ENCODE peak calls at places on chromosome 11, in nine cellular contexts. C is SJSA1, Y is GM12865, U is astrocyte of the spinal cord, D is left lung, X is NB4, N is upper lobe of right lung, S is brain microvascular endothelial cell, J is SK-N-MC. B is an unnamed sample.

GRCh38 chr11:66363805-66364535 is 7.6 kb downstream of the SLC29A2 start:
- DNase-seq in D (no peak), Y (peak; percentile 68), J (no peak), X (peak; percentile 77), N (peak; percentile 81), S (no peak), U (no peak), C (peak; percentile 79), B (peak; percentile 83)

GRCh38 chr11:28106351-28107043 is 1.5 kb downstream of the KIF18A start:
- DNase-seq in D (no peak), S (no peak), C (no peak), U (no peak), Y (no peak), N (no peak), J (no peak), X (no peak), B (no peak)

GRCh38 chr11:64206457-64207246 is at the start of gene FERMT3:
- DNase-seq in Y (peak; percentile 84), U (no peak), N (peak; percentile 88), J (no peak), S (no peak), X (peak; percentile 99), D (peak; percentile 85), C (no peak), B (no peak)

GRCh38 chr11:66882540-66882939 is 25.7 kb downstream of the LRFN4 start:
- DNase-seq in C (no peak), Y (no peak), D (no peak), J (no peak), U (no peak), X (no peak), N (no peak), S (no peak), B (no peak)

GRCh38 chr11:8267831-8268529 is 4.3 kb upstream of the LMO1 start:
- DNase-seq in N (peak; percentile 63), C (peak; percentile 12), D (no peak), U (no peak), X (no peak), S (no peak), Y (no peak), J (no peak), B (no peak)

GRCh38 chr11:47550288-47551052 is 2.5 kb downstream of the CELF1 start:
- DNase-seq in D (no peak), S (no peak), U (no peak), C (no peak), Y (no peak), X (peak; percentile 20), N (no peak), J (no peak), B (no peak)

GRCh38 chr11:124214027-124214426 is 26.9 kb upstream of the OR8G1 start:
- DNase-seq in U (no peak), C (no peak), N (no peak), J (no peak), S (no peak), Y (no peak), D (no peak), X (no peak), B (no peak)

GRCh38 chr11:94152678-94153065 is 24.0 kb downstream of the PANX1 start:
- DNase-seq in N (no peak), Y (no peak), C (no peak), S (no peak), U (no peak), J (no peak), D (no peak), X (no peak), B (no peak)

GRCh38 chr11:12284321-12285050 is 92.9 kb upstream of the PARVA start:
- DNase-seq in X (peak; percentile 14), Y (no peak), U (peak; percentile 89), C (peak; percentile 56), N (no peak), S (peak; percentile 62), J (no peak), D (no peak), B (no peak)

GRCh38 chr11:77107950-77108349 is 5.3 kb downstream of the OMP start:
- DNase-seq in C (peak; percentile 83), S (peak; percentile 91), Y (no peak), N (peak; percentile 73), X (no peak), J (no peak), U (peak; percentile 92), D (peak; percentile 72), B (no peak)

GRCh38 chr11:12162652-12163051 is 52.3 kb downstream of the MICAL2 start:
- DNase-seq in D (no peak), J (no peak), N (no peak), C (no peak), X (no peak), U (no peak), S (no peak), Y (peak; percentile 31), B (no peak)

GRCh38 chr11:105667441-105667840 is 57.6 kb downstream of the GRIA4 start:
- DNase-seq in C (no peak), Y (no peak), X (no peak), J (no peak), U (no peak), N (no peak), D (no peak), S (no peak), B (no peak)

GRCh38 chr11:86151188-86152005 is 82.5 kb upstream of the PICALM start:
- DNase-seq in J (no peak), C (peak; percentile 46), X (peak; percentile 76), U (peak; percentile 75), N (no peak), Y (peak; percentile 26), S (no peak), D (peak; percentile 42), B (no peak)

DNA sequence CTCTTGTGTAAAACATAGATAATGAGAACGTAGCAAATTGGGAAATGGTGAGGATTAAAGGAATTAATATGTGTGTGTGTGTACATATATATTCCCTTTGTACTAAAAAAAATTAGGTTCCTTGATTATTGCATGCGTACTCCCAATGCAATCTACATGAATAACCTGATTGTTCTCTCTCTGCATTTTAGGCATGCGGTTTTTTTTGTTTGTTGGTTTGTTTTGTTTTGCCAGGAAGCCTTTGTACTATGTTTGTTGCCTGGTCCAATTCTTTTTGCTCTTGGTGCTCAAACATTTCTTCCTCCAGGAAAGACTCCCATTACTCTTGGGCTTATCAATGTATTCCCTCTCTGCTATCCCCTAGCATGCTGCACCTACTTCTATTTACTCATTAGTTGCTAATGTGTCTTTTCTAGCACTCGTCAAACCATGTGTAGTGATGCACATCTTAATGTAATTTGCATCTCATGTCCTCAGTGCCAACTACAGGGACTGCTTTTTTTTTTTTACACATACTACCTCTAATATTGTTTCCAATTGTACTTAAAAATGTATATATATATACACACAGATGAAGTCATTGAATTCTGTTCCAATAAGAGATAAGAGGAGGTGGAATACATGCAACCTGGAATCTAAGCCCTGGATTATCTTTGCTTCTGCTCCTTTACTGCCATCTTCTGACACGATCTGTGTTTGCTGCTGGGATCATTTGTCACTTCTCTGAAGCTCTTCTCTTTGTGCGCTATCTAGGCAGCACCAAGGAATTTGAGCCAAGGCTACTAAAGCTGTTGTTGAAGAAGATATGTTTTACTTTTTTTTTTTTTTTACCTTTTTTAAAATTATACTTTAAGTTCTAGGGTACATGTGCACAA is 197.2 kb upstream of the ANO3 start:
- DNase-seq in J (no peak), C (no peak), X (peak; percentile 4), N (no peak), S (peak; percentile 31), D (no peak), U (peak; percentile 14), Y (peak; percentile 36), B (no peak)
- H3K4me3 ChIP-seq in J (no peak overlapping the region), C (no peak overlapping the region), X (no peak overlapping the region), N (no peak overlapping the region), S (no peak overlapping the region), D (no peak overlapping the region), U (no peak overlapping the region), Y (no peak overlapping the region), B (no peak overlapping the region)

GRCh38 chr11:125886997-125887372 is 483 bp upstream of the HYLS1 start:
- DNase-seq in S (peak; percentile 11), C (peak; percentile 53), J (no peak), X (peak; percentile 89), D (peak; percentile 63), Y (peak; percentile 88), U (no peak), N (peak; percentile 76), B (no peak)

GRCh38 chr11:125892994-125893393 is 5.5 kb downstream of the HYLS1 start:
- DNase-seq in C (no peak), S (no peak), Y (no peak), D (no peak), J (no peak), U (no peak), N (no peak), X (no peak), B (no peak)

GRCh38 chr11:125887373-125888324 is at the start of gene HYLS1:
- DNase-seq in U (peak; percentile 99), J (no peak), N (peak; percentile 97), C (peak; percentile 92), X (peak; percentile 99), D (peak; percentile 96), Y (peak; percentile 99), S (peak; percentile 96), B (peak; percentile 81)

GRCh38 chr11:125892071-125892470 is 4.6 kb downstream of the HYLS1 start:
- DNase-seq in C (no peak), D (no peak), X (no peak), S (no peak), Y (no peak), N (no peak), U (peak; percentile 39), J (no peak), B (no peak)

DNA sequence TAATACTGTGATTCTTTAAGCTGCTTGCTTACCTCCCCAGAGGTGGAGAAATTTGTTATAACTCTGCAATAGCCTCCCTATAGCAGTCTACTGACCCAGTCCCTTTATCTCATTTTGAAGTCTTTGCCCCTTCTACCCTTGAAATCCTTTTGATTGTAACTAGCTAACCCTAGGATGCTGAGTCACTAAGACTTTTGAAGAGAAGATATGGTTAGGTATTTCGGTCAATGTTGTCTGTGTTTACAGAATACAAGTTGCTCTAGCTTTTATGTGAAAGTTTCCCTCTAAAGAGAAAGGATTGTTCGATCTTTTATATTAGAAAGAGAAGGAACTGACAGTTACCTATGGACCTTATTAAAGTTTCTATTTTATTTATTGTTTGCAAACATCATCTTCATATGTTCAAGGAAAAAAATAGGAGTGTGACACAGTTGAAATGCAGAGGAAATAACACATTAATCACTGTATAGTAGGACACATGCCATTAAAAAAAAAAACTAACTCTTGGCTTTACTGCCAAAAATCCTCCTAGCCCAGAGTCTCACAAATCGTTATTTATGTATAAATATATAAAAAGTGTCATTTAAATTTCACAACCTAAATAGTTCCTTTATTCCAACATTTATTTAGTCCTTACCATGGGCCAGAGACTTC is 3.1 kb downstream of the HYLS1 start:
- DNase-seq in N (no peak), U (no peak), S (no peak), C (no peak), X (no peak), J (no peak), Y (no peak), D (no peak), B (no peak)
- H3K4me3 ChIP-seq in N (no peak overlapping the region), U (no peak overlapping the region), S (no peak overlapping the region), C (no peak overlapping the region), X (peak overlapping the region; percentile 39), J (no peak overlapping the region), Y (no peak overlapping the region), D (no peak overlapping the region), B (no peak overlapping the region)

GRCh38 chr11:20360650-20361049 is 2.9 kb upstream of the HTATIP2 start:
- DNase-seq in J (no peak), Y (peak; percentile 44), N (no peak), U (peak; percentile 56), D (no peak), X (peak; percentile 42), C (no peak), S (peak; percentile 10), B (no peak)
- H3K4me3 ChIP-seq in J (no peak overlapping the region), Y (no peak overlapping the region), N (no peak overlapping the region), U (no peak overlapping the region), D (no peak overlapping the region), X (no peak overlapping the region), C (no peak overlapping the region), S (no peak overlapping the region), B (no peak overlapping the region)

GRCh38 chr11:110249066-110249465 is 47.3 kb downstream of the RDX start:
- DNase-seq in N (no peak), X (no peak), S (no peak), Y (no peak), U (no peak), D (no peak), J (no peak), C (no peak), B (no peak)
- H3K4me3 ChIP-seq in N (no peak overlapping the region), X (no peak overlapping the region), S (no peak overlapping the region), Y (no peak overlapping the region), U (no peak overlapping the region), D (no peak overlapping the region), J (no peak overlapping the region), C (no peak overlapping the region), B (no peak overlapping the region)